ENCODE peak calls at places on chromosomes 5 and 9, in nine cellular contexts. O is A549, W is heart left ventricle, K is sigmoid colon, Q is HCT116, M is lower leg skin, S is right lobe of liver, V is HepG2, H is stomach. X is an unnamed sample.

GRCh38 chr5:116778015-116778414 is 203.4 kb upstream of the SEMA6A start:
- DNase-seq in K (no peak), S (no peak), O (no peak), W (no peak), Q (no peak), H (no peak), V (no peak), M (no peak), X (no peak)

GRCh38 chr9:76996700-76997099 is 22.8 kb upstream of the FOXB2 start:
- DNase-seq in Q (no peak), O (no peak), W (no peak), M (no peak), K (peak; percentile 77), S (no peak), H (no peak), V (peak; percentile 12), X (peak; percentile 23)

GRCh38 chr5:139482050-139482889 is at the start of gene STING1:
- DNase-seq in M (peak; percentile 97), W (peak; percentile 84), K (peak; percentile 92), O (no peak), S (peak; percentile 55), Q (peak; percentile 71), H (peak; percentile 85), V (peak; percentile 63), X (peak; percentile 87)

GRCh38 chr9:75962186-75963036 is 71.9 kb downstream of the PCSK5 start:
- DNase-seq in M (peak; percentile 85), W (peak; percentile 44), K (no peak), V (no peak), Q (no peak), H (no peak), O (no peak), S (peak; percentile 77), X (no peak)

GRCh38 chr5:126519637-126520592 is 75.1 kb downstream of the ALDH7A1 start:
- DNase-seq in S (no peak), K (peak; percentile 87), M (no peak), V (no peak), H (no peak), O (no peak), Q (no peak), W (no peak), X (no peak)

GRCh38 chr5:172770374-172770674 is 671 bp downstream of the DUSP1 start:
- DNase-seq in M (peak; percentile 92), K (no peak), W (no peak), V (no peak), H (no peak), O (no peak), S (no peak), Q (no peak), X (no peak)

GRCh38 chr9:32627394-32627954 is 8.0 kb downstream of the TAF1L start:
- DNase-seq in K (no peak), V (peak; percentile 21), H (no peak), S (no peak), Q (peak; percentile 43), W (no peak), M (no peak), O (no peak), X (no peak)

GRCh38 chr9:113581865-113582697 is 118.6 kb downstream of the RGS3 start:
- DNase-seq in O (no peak), K (peak; percentile 91), S (peak; percentile 81), H (peak; percentile 84), V (no peak), W (peak; percentile 80), Q (no peak), M (no peak), X (no peak)

GRCh38 chr9:125525846-125526619 is 181.0 kb downstream of the MAPKAP1 start:
- DNase-seq in O (no peak), V (no peak), H (no peak), W (peak; percentile 76), K (no peak), Q (no peak), M (no peak), S (no peak), X (no peak)

GRCh38 chr9:110058304-110058953 is 149.5 kb downstream of the C9orf152 start:
- DNase-seq in O (peak; percentile 62), S (no peak), Q (peak; percentile 67), W (no peak), K (no peak), V (peak; percentile 53), H (peak; percentile 50), M (no peak), X (no peak)

GRCh38 chr9:99040911-99041582 is 63.9 kb upstream of the TGFBR1 start:
- DNase-seq in H (no peak), Q (no peak), W (no peak), V (no peak), S (no peak), M (no peak), O (no peak), K (no peak), X (peak; percentile 64)

GRCh38 chr9:37656936-37657335 is 6.2 kb downstream of the FRMPD1 start:
- DNase-seq in K (no peak), M (no peak), O (no peak), H (no peak), V (no peak), W (no peak), Q (no peak), S (no peak), X (no peak)

GRCh38 chr5:34687269-34688011 is 31.3 kb downstream of the RAI14 start:
- DNase-seq in V (no peak), S (no peak), Q (peak; percentile 28), O (peak; percentile 47), W (no peak), H (no peak), K (no peak), M (peak; percentile 4), X (peak; percentile 23)

GRCh38 chr9:132673355-132673754 is 3.1 kb downstream of the GTF3C4 start:
- DNase-seq in M (no peak), Q (no peak), K (no peak), S (no peak), H (no peak), W (no peak), V (peak; percentile 64), O (peak; percentile 68), X (peak; percentile 26)

GRCh38 chr9:86714976-86715375 is 232.3 kb downstream of the GAS1 start:
- DNase-seq in O (no peak), H (no peak), Q (no peak), S (no peak), M (no peak), W (no peak), V (no peak), K (no peak), X (no peak)

GRCh38 chr9:2174321-2174720 is 159.2 kb downstream of the SMARCA2 start:
- DNase-seq in V (no peak), K (no peak), M (no peak), W (no peak), H (no peak), O (no peak), Q (no peak), S (no peak), X (no peak)

GRCh38 chr5:115098041-115098702 is 71.5 kb downstream of the TRIM36 start:
- DNase-seq in K (no peak), M (no peak), O (peak; percentile 44), H (no peak), S (no peak), V (peak; percentile 32), W (no peak), Q (peak; percentile 42), X (no peak)

GRCh38 chr5:32153723-32154122 is 20.4 kb downstream of the GOLPH3 start:
- DNase-seq in K (no peak), H (no peak), O (no peak), W (no peak), V (no peak), M (no peak), Q (no peak), S (no peak), X (no peak)

GRCh38 chr9:98453589-98454311 is 198.3 kb upstream of the TBC1D2 start:
- DNase-seq in V (no peak), W (no peak), K (no peak), O (no peak), S (no peak), M (peak; percentile 58), Q (no peak), H (no peak), X (no peak)

GRCh38 chr9:124894035-124894740 is 32.3 kb downstream of the ARPC5L start:
- DNase-seq in M (no peak), H (no peak), S (no peak), W (no peak), V (no peak), K (no peak), Q (no peak), O (no peak), X (no peak)

GRCh38 chr5:111512026-111512405 is 319 bp downstream of the STARD4 start:
- DNase-seq in Q (no peak), M (no peak), H (no peak), W (no peak), K (peak; percentile 77), S (no peak), O (peak; percentile 26), V (peak; percentile 18), X (no peak)

GRCh38 chr5:84724181-84724580 is 339.5 kb upstream of the EDIL3 start:
- DNase-seq in V (no peak), Q (no peak), H (no peak), W (no peak), K (no peak), S (no peak), M (no peak), O (no peak), X (no peak)

GRCh38 chr9:38253200-38253599 is 139.3 kb upstream of the ALDH1B1 start:
- DNase-seq in S (no peak), M (peak; percentile 57), W (no peak), H (no peak), K (no peak), V (peak; percentile 13), Q (no peak), O (no peak), X (no peak)

GRCh38 chr9:70470050-70471015 is 55.9 kb upstream of the KLF9 start:
- DNase-seq in O (no peak), K (no peak), W (peak; percentile 67), M (peak; percentile 86), Q (no peak), S (peak; percentile 66), H (peak; percentile 73), V (peak; percentile 90), X (no peak)
- TF ChIP-seq POLR2A in O (no peak), K (no peak), W (no peak), M (no peak), Q (no peak), S (no peak), H (no peak), V (no peak), X (no peak)

GRCh38 chr5:141040763-141041426 is 10.3 kb upstream of the PCDHB1 start:
- DNase-seq in W (peak; percentile 86), V (peak; percentile 69), Q (peak; percentile 93), H (peak; percentile 86), O (peak; percentile 89), S (peak; percentile 91), K (peak; percentile 96), M (peak; percentile 96), X (peak; percentile 62)
- TF ChIP-seq POLR2A in W (no peak), V (no peak), Q (no peak), H (no peak), O (peak; percentile 55), S (peak; percentile 79), K (peak; percentile 28), M (no peak), X (peak; percentile 61)

GRCh38 chr9:6759114-6759977 is 1.6 kb downstream of the KDM4C start:
- DNase-seq in K (no peak), W (no peak), Q (peak; percentile 19), V (peak; percentile 32), O (peak; percentile 38), S (no peak), M (peak; percentile 79), H (peak; percentile 28), X (peak; percentile 58)
- TF ChIP-seq POLR2A in K (no peak), W (no peak), Q (no peak), V (no peak), O (no peak), S (no peak), M (no peak), H (no peak), X (no peak)

GRCh38 chr5:159773062-159773924 is 143.0 kb upstream of the ADRA1B start:
- DNase-seq in O (peak; percentile 67), M (peak; percentile 95), K (peak; percentile 91), H (peak; percentile 77), V (no peak), Q (peak; percentile 44), S (peak; percentile 70), W (peak; percentile 86), X (peak; percentile 61)
- TF ChIP-seq POLR2A in O (peak; percentile 19), M (no peak), K (no peak), H (no peak), V (no peak), Q (no peak), S (peak; percentile 33), W (peak; percentile 80), X (no peak)